ENCODE peak calls at places on chromosome 16, in seven cellular contexts. F, J, Y, Q, I, X and T are unnamed samples.

GRCh38 chr16:4601317-4602186 is 13.1 kb downstream of the UBALD1 start:
- DNase-seq in F (no peak), J (no peak), Y (no peak), Q (no peak), I (peak), X (no peak), T (no peak)

GRCh38 chr16:3716831-3717234 is 491 bp downstream of the TRAP1 start:
- DNase-seq in F (no peak), J (no peak), Y (no peak), Q (no peak), I (no peak), X (no peak), T (no peak)

GRCh38 chr16:83913234-83913633 is 14.3 kb downstream of the MLYCD start:
- DNase-seq in F (no peak), J (peak), Y (no peak), Q (peak), I (peak), X (no peak), T (no peak)

GRCh38 chr16:5060073-5060641 is 5.6 kb downstream of the C16orf89 start:
- DNase-seq in F (no peak), J (no peak), Y (no peak), Q (no peak), I (no peak), X (no peak), T (no peak)

GRCh38 chr16:88759245-88759975 is 25.6 kb downstream of the PIEZO1 start:
- DNase-seq in F (no peak), J (no peak), Y (no peak), Q (no peak), I (peak), X (no peak), T (no peak)

GRCh38 chr16:57128787-57129389 is 36.5 kb downstream of the CPNE2 start:
- DNase-seq in F (peak), J (no peak), Y (no peak), Q (no peak), I (no peak), X (no peak), T (no peak)

GRCh38 chr16:77599793-77600415 is 122.4 kb upstream of the NUDT7 start:
- DNase-seq in F (no peak), J (no peak), Y (peak), Q (no peak), I (peak), X (no peak), T (no peak)

GRCh38 chr16:85460983-85461813 is 151.9 kb upstream of the GSE1 start:
- DNase-seq in F (no peak), J (no peak), Y (peak), Q (no peak), I (peak), X (no peak), T (no peak)

GRCh38 chr16:2749936-2750335 is 2.5 kb upstream of the SRRM2 start:
- DNase-seq in F (no peak), J (no peak), Y (no peak), Q (no peak), I (no peak), X (no peak), T (no peak)

GRCh38 chr16:16007743-16008111 is 58.3 kb downstream of the ABCC1 start:
- DNase-seq in F (no peak), J (no peak), Y (no peak), Q (no peak), I (no peak), X (no peak), T (no peak)

GRCh38 chr16:6076631-6077030 is 979.0 kb upstream of the EEF2KMT start:
- DNase-seq in F (no peak), J (no peak), Y (no peak), Q (no peak), I (no peak), X (no peak), T (no peak)

GRCh38 chr16:104828-105374 is 26.9 kb downstream of the MPG start:
- DNase-seq in F (no peak), J (no peak), Y (no peak), Q (no peak), I (no peak), X (no peak), T (no peak)

GRCh38 chr16:83954577-83955016 is 1.6 kb downstream of the OSGIN1 start:
- DNase-seq in F (no peak), J (no peak), Y (peak), Q (no peak), I (peak), X (no peak), T (no peak)

GRCh38 chr16:79264237-79265104 is 336.1 kb downstream of the MAF start:
- DNase-seq in F (no peak), J (no peak), Y (no peak), Q (no peak), I (no peak), X (no peak), T (no peak)

GRCh38 chr16:1913327-1914083 is 4.7 kb downstream of the HS3ST6 start:
- DNase-seq in F (no peak), J (no peak), Y (no peak), Q (no peak), I (no peak), X (no peak), T (no peak)

GRCh38 chr16:57621521-57622268 is 6.7 kb upstream of the ADGRG1 start:
- DNase-seq in F (no peak), J (no peak), Y (no peak), Q (no peak), I (no peak), X (no peak), T (no peak)

GRCh38 chr16:69078073-69078472 is 27.4 kb upstream of the HAS3 start:
- DNase-seq in F (no peak), J (no peak), Y (no peak), Q (no peak), I (no peak), X (no peak), T (no peak)

GRCh38 chr16:75258807-75259141 is 7.3 kb upstream of the BCAR1 start:
- DNase-seq in F (no peak), J (no peak), Y (no peak), Q (no peak), I (no peak), X (no peak), T (no peak)

GRCh38 chr16:57084257-57084770 is 8.1 kb upstream of the CPNE2 start:
- DNase-seq in F (peak), J (peak), Y (peak), Q (peak), I (peak), X (peak), T (no peak)

GRCh38 chr16:49183911-49184310 is 97.7 kb downstream of the CBLN1 start:
- DNase-seq in F (no peak), J (peak), Y (no peak), Q (no peak), I (no peak), X (no peak), T (no peak)

GRCh38 chr16:81873221-81873620 is 94.1 kb downstream of the PLCG2 start:
- DNase-seq in F (no peak), J (no peak), Y (no peak), Q (no peak), I (no peak), X (no peak), T (no peak)

GRCh38 chr16:53511403-53512280 is 8.6 kb upstream of the AKTIP start:
- DNase-seq in F (no peak), J (no peak), Y (no peak), Q (no peak), I (no peak), X (no peak), T (no peak)

GRCh38 chr16:72590179-72590937 is 418.4 kb upstream of the PMFBP1 start:
- DNase-seq in F (no peak), J (no peak), Y (no peak), Q (no peak), I (no peak), X (no peak), T (no peak)

GRCh38 chr16:728131-728889 is 1.4 kb downstream of the HAGHL start:
- DNase-seq in F (peak), J (peak), Y (peak), Q (peak), I (peak), X (no peak), T (no peak)

GRCh38 chr16:782766-783403 is 5.3 kb downstream of the RPUSD1 start:
- DNase-seq in F (no peak), J (no peak), Y (no peak), Q (no peak), I (no peak), X (no peak), T (no peak)

GRCh38 chr16:54281535-54282201 is 4.9 kb downstream of the IRX3 start:
- DNase-seq in F (no peak), J (peak), Y (no peak), Q (no peak), I (no peak), X (no peak), T (no peak)

GRCh38 chr16:85984211-85984880 is 85.4 kb downstream of the IRF8 start:
- DNase-seq in F (no peak), J (no peak), Y (no peak), Q (no peak), I (no peak), X (no peak), T (no peak)

GRCh38 chr16:3149630-3150345 is 15.0 kb downstream of the ZNF213 start:
- DNase-seq in F (no peak), J (peak), Y (peak), Q (peak), I (peak), X (no peak), T (no peak)

GRCh38 chr16:57775661-57776469 is 26.4 kb downstream of the KIFC3 start:
- DNase-seq in F (no peak), J (no peak), Y (no peak), Q (no peak), I (no peak), X (no peak), T (no peak)

GRCh38 chr16:48353565-48354163 is 31.5 kb downstream of the SIAH1 start:
- DNase-seq in F (peak), J (no peak), Y (peak), Q (no peak), I (peak), X (peak), T (peak)

GRCh38 chr16:6341993-6342392 is 990.7 kb upstream of the RBFOX1 start:
- DNase-seq in F (no peak), J (no peak), Y (no peak), Q (no peak), I (no peak), X (no peak), T (no peak)

GRCh38 chr16:12245923-12246290 is 269.4 kb downstream of the SNX29 start:
- DNase-seq in F (no peak), J (no peak), Y (no peak), Q (no peak), I (no peak), X (no peak), T (no peak)

GRCh38 chr16:31344712-31345111 is 10.3 kb upstream of the ITGAX start:
- DNase-seq in F (no peak), J (no peak), Y (no peak), Q (no peak), I (no peak), X (no peak), T (no peak)

GRCh38 chr16:20611350-20611902 is 35.3 kb upstream of the ACSM2B start:
- DNase-seq in F (no peak), J (peak), Y (no peak), Q (peak), I (no peak), X (no peak), T (no peak)

GRCh38 chr16:54862529-54862928 is 68.1 kb upstream of the IRX5 start:
- DNase-seq in F (no peak), J (no peak), Y (no peak), Q (no peak), I (no peak), X (no peak), T (no peak)